ENCODE peak calls at places on chromosomes 2 and 18, in six cellular contexts. One of them, this sample, is unnamed.

GRCh38 chr2:239268082-239268481 is 132.7 kb downstream of the HDAC4 start:
- DNase-seq in H9: no peak
- DNase-seq in mesendoderm: no peak
- DNase-seq in IMR-90: no peak
- DNase-seq in mesenchymal stem cell: no peak
- DNase-seq in H1: no peak
- DNase-seq in this sample: no peak

GRCh38 chr2:101296314-101296809 is 12.1 kb downstream of the RNF149 start:
- DNase-seq in H9: no peak
- DNase-seq in mesendoderm: no peak
- DNase-seq in IMR-90: peak
- DNase-seq in mesenchymal stem cell: no peak
- DNase-seq in H1: no peak
- DNase-seq in this sample: no peak

GRCh38 chr2:231050018-231050901 is 6.4 kb upstream of the PSMD1 start:
- DNase-seq in H9: no peak
- DNase-seq in mesendoderm: no peak
- DNase-seq in IMR-90: no peak
- DNase-seq in mesenchymal stem cell: peak
- DNase-seq in H1: no peak
- DNase-seq in this sample: no peak

GRCh38 chr2:43880471-43880870 is 41.7 kb downstream of the ABCG8 start:
- DNase-seq in H9: no peak
- DNase-seq in mesendoderm: no peak
- DNase-seq in IMR-90: no peak
- DNase-seq in mesenchymal stem cell: no peak
- DNase-seq in H1: no peak
- DNase-seq in this sample: no peak

GRCh38 chr2:102368461-102369109 is 13.0 kb downstream of the IL18R1 start:
- DNase-seq in H9: no peak
- DNase-seq in mesendoderm: no peak
- DNase-seq in IMR-90: no peak
- DNase-seq in mesenchymal stem cell: no peak
- DNase-seq in H1: no peak
- DNase-seq in this sample: no peak

GRCh38 chr2:147559068-147559467 is 285.8 kb upstream of the ACVR2A start:
- DNase-seq in H9: no peak
- DNase-seq in mesendoderm: no peak
- DNase-seq in IMR-90: no peak
- DNase-seq in mesenchymal stem cell: no peak
- DNase-seq in H1: no peak
- DNase-seq in this sample: no peak

GRCh38 chr18:69400976-69401474 is 337 bp downstream of the DOK6 start:
- DNase-seq in H9: no peak
- DNase-seq in mesendoderm: peak
- DNase-seq in IMR-90: peak
- DNase-seq in mesenchymal stem cell: peak
- DNase-seq in H1: peak
- DNase-seq in this sample: peak

GRCh38 chr18:80076379-80076778 is 32.7 kb upstream of the ADNP2 start:
- DNase-seq in H9: no peak
- DNase-seq in mesendoderm: no peak
- DNase-seq in IMR-90: no peak
- DNase-seq in mesenchymal stem cell: no peak
- DNase-seq in H1: no peak
- DNase-seq in this sample: no peak

GRCh38 chr2:179974743-179975142 is 32.4 kb downstream of the CWC22 start:
- DNase-seq in H9: no peak
- DNase-seq in mesendoderm: no peak
- DNase-seq in IMR-90: no peak
- DNase-seq in mesenchymal stem cell: no peak
- DNase-seq in H1: no peak
- DNase-seq in this sample: no peak

GRCh38 chr2:68715353-68716041 is 19.1 kb upstream of the ARHGAP25 start:
- DNase-seq in H9: peak
- DNase-seq in mesendoderm: peak
- DNase-seq in IMR-90: peak
- DNase-seq in mesenchymal stem cell: peak
- DNase-seq in H1: peak
- DNase-seq in this sample: peak

GRCh38 chr2:231241755-231242507 is 43.5 kb downstream of the ARMC9 start:
- DNase-seq in H9: no peak
- DNase-seq in mesendoderm: no peak
- DNase-seq in IMR-90: no peak
- DNase-seq in mesenchymal stem cell: peak
- DNase-seq in H1: no peak
- DNase-seq in this sample: no peak

GRCh38 chr2:25063876-25064660 is 22.2 kb downstream of the EFR3B start:
- DNase-seq in H9: no peak
- DNase-seq in mesendoderm: no peak
- DNase-seq in IMR-90: no peak
- DNase-seq in mesenchymal stem cell: no peak
- DNase-seq in H1: no peak
- DNase-seq in this sample: no peak

DNA sequence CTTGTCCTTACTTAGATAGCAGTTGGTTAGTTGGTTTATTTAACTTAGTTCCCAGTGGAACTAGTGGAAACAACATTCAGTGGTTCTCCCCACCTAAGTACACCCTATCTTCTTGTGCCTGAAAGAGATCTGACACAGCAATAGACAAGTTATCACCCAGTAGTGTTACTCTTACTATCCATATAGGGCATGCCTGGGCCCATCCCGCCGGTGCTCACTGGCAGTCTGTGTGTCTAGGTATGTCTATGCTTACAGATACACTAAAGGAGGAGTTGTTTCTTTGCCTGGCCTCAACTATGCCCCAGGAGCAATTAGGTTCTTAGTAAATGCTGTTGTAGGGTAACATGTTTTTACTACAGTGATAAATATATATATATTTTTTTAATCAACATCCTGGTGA is 12.0 kb upstream of the NRP2 start:
- DNase-seq in H9: no peak
- DNase-seq in mesendoderm: no peak
- DNase-seq in IMR-90: no peak
- DNase-seq in mesenchymal stem cell: no peak
- DNase-seq in H1: peak
- DNase-seq in this sample: no peak
- H4K8ac ChIP-seq in H9: no peak
- H4K8ac ChIP-seq in mesendoderm: no peak
- H4K8ac ChIP-seq in IMR-90: peak
- H4K8ac ChIP-seq in mesenchymal stem cell: no peak
- H4K8ac ChIP-seq in H1: no peak
- H4K8ac ChIP-seq in this sample: no peak

GRCh38 chr2:171160630-171161424 is at the start of gene TLK1:
- DNase-seq in H9: peak
- DNase-seq in mesendoderm: peak
- DNase-seq in IMR-90: peak
- DNase-seq in mesenchymal stem cell: peak
- DNase-seq in H1: peak
- DNase-seq in this sample: peak

GRCh38 chr2:171160119-171160629 is 519 bp downstream of the TLK1 start:
- DNase-seq in H9: peak
- DNase-seq in mesendoderm: peak
- DNase-seq in IMR-90: peak
- DNase-seq in mesenchymal stem cell: peak
- DNase-seq in H1: no peak
- DNase-seq in this sample: peak

GRCh38 chr2:171161425-171162289 is 964 bp upstream of the TLK1 start:
- DNase-seq in H9: no peak
- DNase-seq in mesendoderm: no peak
- DNase-seq in IMR-90: no peak
- DNase-seq in mesenchymal stem cell: no peak
- DNase-seq in H1: no peak
- DNase-seq in this sample: no peak

GRCh38 chr2:171165967-171166327 is 5.3 kb upstream of the TLK1 start:
- DNase-seq in H9: no peak
- DNase-seq in mesendoderm: no peak
- DNase-seq in IMR-90: no peak
- DNase-seq in mesenchymal stem cell: no peak
- DNase-seq in H1: no peak
- DNase-seq in this sample: no peak

GRCh38 chr2:171163261-171163660 is 2.6 kb upstream of the TLK1 start:
- DNase-seq in H9: no peak
- DNase-seq in mesendoderm: no peak
- DNase-seq in IMR-90: no peak
- DNase-seq in mesenchymal stem cell: no peak
- DNase-seq in H1: no peak
- DNase-seq in this sample: no peak
- H3K27ac ChIP-seq in H9: no peak
- H3K27ac ChIP-seq in mesendoderm: no peak
- H3K27ac ChIP-seq in IMR-90: no peak
- H3K27ac ChIP-seq in mesenchymal stem cell: no peak
- H3K27ac ChIP-seq in H1: no peak
- H3K27ac ChIP-seq in this sample: no peak

DNA sequence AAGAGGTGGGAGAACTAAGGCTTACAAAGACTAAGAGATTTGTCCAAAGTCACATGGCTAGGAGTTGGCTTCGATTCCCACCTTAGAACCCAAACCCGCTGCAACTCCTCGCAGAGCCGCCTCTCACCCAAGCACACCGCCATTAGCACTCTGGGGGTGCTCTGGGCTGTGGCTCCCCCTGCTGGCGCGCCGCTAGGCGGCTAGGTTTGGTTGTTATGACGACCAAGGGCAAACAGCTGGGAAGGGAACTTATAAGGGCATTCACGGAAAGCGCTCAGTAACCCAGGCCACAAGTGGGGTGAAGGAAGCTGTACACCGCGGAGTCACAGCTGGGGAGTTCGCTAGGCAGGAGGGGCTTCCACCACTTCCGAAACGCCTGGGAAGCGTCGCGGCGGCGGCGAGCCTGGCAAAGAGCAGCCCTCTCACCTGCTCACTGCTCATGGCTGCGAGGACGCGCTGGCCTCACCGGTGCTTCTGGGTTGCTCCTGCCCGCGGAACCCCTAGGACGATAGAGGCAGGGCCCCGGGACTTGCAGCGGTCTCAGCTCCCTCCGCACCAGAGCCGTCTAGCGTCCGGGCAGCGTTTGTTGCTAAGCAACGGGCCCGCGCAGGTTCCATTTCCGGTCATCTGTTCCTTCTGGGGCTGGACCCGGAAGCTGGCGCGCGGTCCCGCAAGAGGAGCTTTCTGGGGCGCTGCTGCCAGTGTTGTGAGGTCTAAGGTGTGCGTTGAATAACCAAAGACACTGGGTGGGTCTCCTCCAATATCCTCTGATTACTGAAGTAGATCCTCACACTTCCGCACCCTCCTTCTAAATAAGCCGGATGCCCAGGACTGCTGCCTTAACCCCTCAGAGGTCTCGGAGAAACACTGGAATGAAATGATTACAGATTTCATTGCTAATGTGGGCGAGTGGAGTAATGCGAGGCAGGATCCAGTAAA is at the start of gene DNAH7:
- DNase-seq in H9: peak
- DNase-seq in mesendoderm: peak
- DNase-seq in IMR-90: peak
- DNase-seq in mesenchymal stem cell: peak
- DNase-seq in H1: peak
- DNase-seq in this sample: peak
- H4K8ac ChIP-seq in H9: no peak
- H4K8ac ChIP-seq in mesendoderm: no peak
- H4K8ac ChIP-seq in IMR-90: peak
- H4K8ac ChIP-seq in mesenchymal stem cell: peak
- H4K8ac ChIP-seq in H1: no peak
- H4K8ac ChIP-seq in this sample: no peak

DNA sequence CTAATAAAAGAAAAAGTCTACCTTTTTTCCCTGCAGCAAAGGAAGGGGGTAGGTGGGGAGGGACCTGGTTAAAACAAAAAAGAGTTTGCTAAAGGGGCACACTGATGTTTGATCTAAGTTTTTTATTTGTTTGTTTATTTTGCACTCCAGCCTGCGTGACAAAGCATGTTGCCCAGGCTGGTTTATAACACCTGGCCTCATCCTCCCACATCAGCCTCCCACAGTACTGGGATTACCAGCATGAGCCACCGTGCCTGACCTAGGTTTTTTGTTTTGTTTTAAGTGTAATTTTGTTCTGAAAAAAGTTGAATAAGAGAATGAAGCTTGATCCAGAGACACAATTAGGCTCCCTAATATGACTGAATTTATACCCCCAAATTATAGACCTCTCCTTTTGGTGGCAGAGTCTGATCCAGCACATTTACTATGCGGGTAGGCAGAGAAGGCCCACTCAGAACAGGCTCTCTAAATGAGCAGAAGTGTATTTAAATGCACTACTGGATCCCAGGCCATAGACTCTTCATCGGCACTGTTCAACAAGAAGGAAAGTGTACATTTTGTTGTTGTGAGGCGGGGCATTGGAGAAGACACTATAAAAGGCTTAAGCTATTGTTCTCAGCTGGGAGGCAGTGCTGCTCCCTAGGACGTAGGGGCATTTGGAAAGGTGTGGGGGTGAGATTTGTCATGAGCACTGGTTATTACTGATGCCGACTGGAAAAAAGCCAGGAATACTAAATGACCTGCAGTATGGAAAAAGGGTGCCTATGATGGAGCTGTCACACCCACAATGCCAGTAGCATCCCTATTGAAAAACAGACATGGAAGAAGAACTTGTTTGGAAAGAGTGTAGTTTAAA is 32.4 kb downstream of the MRPS9 start:
- DNase-seq in H9: no peak
- DNase-seq in mesendoderm: no peak
- DNase-seq in IMR-90: no peak
- DNase-seq in mesenchymal stem cell: no peak
- DNase-seq in H1: no peak
- DNase-seq in this sample: no peak
- H3K27ac ChIP-seq in H9: no peak
- H3K27ac ChIP-seq in mesendoderm: no peak
- H3K27ac ChIP-seq in IMR-90: no peak
- H3K27ac ChIP-seq in mesenchymal stem cell: no peak
- H3K27ac ChIP-seq in H1: no peak
- H3K27ac ChIP-seq in this sample: no peak

GRCh38 chr2:66443977-66444855 is 9.3 kb downstream of the MEIS1 start:
- DNase-seq in H9: no peak
- DNase-seq in mesendoderm: peak
- DNase-seq in IMR-90: peak
- DNase-seq in mesenchymal stem cell: peak
- DNase-seq in H1: peak
- DNase-seq in this sample: no peak
- H4K8ac ChIP-seq in H9: no peak
- H4K8ac ChIP-seq in mesendoderm: no peak
- H4K8ac ChIP-seq in IMR-90: peak
- H4K8ac ChIP-seq in mesenchymal stem cell: peak
- H4K8ac ChIP-seq in H1: peak
- H4K8ac ChIP-seq in this sample: no peak

GRCh38 chr2:109670556-109671411 is 56.6 kb downstream of the SOWAHC start:
- DNase-seq in H9: no peak
- DNase-seq in mesendoderm: no peak
- DNase-seq in IMR-90: no peak
- DNase-seq in mesenchymal stem cell: no peak
- DNase-seq in H1: no peak
- DNase-seq in this sample: no peak
- H3K27ac ChIP-seq in H9: no peak
- H3K27ac ChIP-seq in mesendoderm: no peak
- H3K27ac ChIP-seq in IMR-90: no peak
- H3K27ac ChIP-seq in mesenchymal stem cell: no peak
- H3K27ac ChIP-seq in H1: no peak
- H3K27ac ChIP-seq in this sample: no peak